ENCODE peak calls at places on chromosome X, in six cellular contexts. J is trophoblast cell, Z is breast epithelium, L is Karpas-422, H is left ventricle myocardium inferior, K is AG04450. U is an unnamed sample. For H3K9me3, the result is how much of the 10 kb centered on the place peaks cover.

GRCh38 chrX:18883234-18883960 is 100.5 kb downstream of the PHKA2 start:
- DNase-seq in J (peak), Z (no peak), L (no peak), H (peak), K (no peak), U (no peak)

GRCh38 chrX:20228245-20228644 is 38.5 kb downstream of the RPS6KA3 start:
- DNase-seq in J (no peak), Z (no peak), L (no peak), H (no peak), K (no peak), U (no peak)

GRCh38 chrX:8783100-8784098 is 17.8 kb downstream of the FAM9A start:
- DNase-seq in J (no peak), Z (no peak), L (peak), H (no peak), K (no peak), U (peak)

GRCh38 chrX:40651620-40652223 is 4.4 kb upstream of the CXorf38 start:
- DNase-seq in J (peak), Z (no peak), L (peak), H (peak), K (no peak), U (peak)

GRCh38 chrX:68186552-68187262 is 246.6 kb downstream of the OPHN1 start:
- DNase-seq in J (peak), Z (no peak), L (no peak), H (no peak), K (no peak), U (no peak)

GRCh38 chrX:106404512-106404911 is 207.3 kb upstream of the RADX start:
- DNase-seq in J (peak), Z (no peak), L (no peak), H (no peak), K (no peak), U (no peak)

GRCh38 chrX:139106111-139106510 is 394.6 kb upstream of the FGF13 start:
- DNase-seq in J (no peak), Z (no peak), L (no peak), H (no peak), K (no peak), U (peak)

GRCh38 chrX:41142130-41142529 is 56.9 kb downstream of the USP9X start:
- DNase-seq in J (no peak), Z (no peak), L (no peak), H (no peak), K (no peak), U (no peak)

GRCh38 chrX:105502336-105502735 is 281.8 kb upstream of the TEX13A start:
- DNase-seq in J (no peak), Z (no peak), L (no peak), H (no peak), K (no peak), U (no peak)

GRCh38 chrX:149476513-149476912 is 28.6 kb downstream of the IDS start:
- DNase-seq in J (no peak), Z (no peak), L (peak), H (no peak), K (no peak), U (no peak)

GRCh38 chrX:65667503-65668355 is at the start of gene MSN:
- DNase-seq in J (no peak), Z (peak), L (peak), H (peak), K (no peak), U (peak)

GRCh38 chrX:16897445-16897844 is 27.3 kb upstream of the RBBP7 start:
- DNase-seq in J (no peak), Z (no peak), L (no peak), H (no peak), K (no peak), U (no peak)

GRCh38 chrX:81957900-81958545 is 756.1 kb downstream of the SH3BGRL start:
- DNase-seq in J (no peak), Z (no peak), L (peak), H (no peak), K (no peak), U (peak)

GRCh38 chrX:147917700-147918694 is 6.3 kb downstream of the FMR1 start:
- DNase-seq in J (no peak), Z (no peak), L (peak), H (no peak), K (no peak), U (peak)

GRCh38 chrX:93177930-93178329 is 495.4 kb downstream of the NAP1L3 start:
- DNase-seq in J (no peak), Z (no peak), L (no peak), H (no peak), K (no peak), U (no peak)

GRCh38 chrX:19673334-19674040 is 158.2 kb upstream of the MAP3K15 start:
- DNase-seq in J (peak), Z (no peak), L (no peak), H (peak), K (peak), U (peak)

GRCh38 chrX:72169008-72169728 is 12.4 kb upstream of the PIN4 start:
- DNase-seq in J (no peak), Z (no peak), L (peak), H (no peak), K (no peak), U (no peak)

GRCh38 chrX:104113237-104113965 is 1.1 kb downstream of the ZCCHC18 start:
- DNase-seq in J (no peak), Z (peak), L (peak), H (no peak), K (no peak), U (peak)

GRCh38 chrX:109886122-109886761 is 116.7 kb upstream of the TMEM164 start:
- DNase-seq in J (peak), Z (no peak), L (peak), H (peak), K (no peak), U (peak)

GRCh38 chrX:140151316-140151715 is 186.0 kb upstream of the CXorf66 start:
- DNase-seq in J (no peak), Z (no peak), L (no peak), H (no peak), K (no peak), U (no peak)

GRCh38 chrX:46737462-46737861 is 21.5 kb downstream of the SLC9A7 start:
- DNase-seq in J (no peak), Z (no peak), L (no peak), H (no peak), K (no peak), U (no peak)

GRCh38 chrX:110723844-110724243 is 71.8 kb downstream of the CHRDL1 start:
- DNase-seq in J (no peak), Z (no peak), L (no peak), H (no peak), K (no peak), U (no peak)

GRCh38 chrX:154486396-154487207 is at the start of gene UBL4A:
- DNase-seq in J (peak), Z (peak), L (peak), H (peak), K (no peak), U (peak)

GRCh38 chrX:23434356-23434884 is 99.8 kb downstream of the PTCHD1 start:
- DNase-seq in J (no peak), Z (peak), L (no peak), H (peak), K (no peak), U (no peak)

DNA sequence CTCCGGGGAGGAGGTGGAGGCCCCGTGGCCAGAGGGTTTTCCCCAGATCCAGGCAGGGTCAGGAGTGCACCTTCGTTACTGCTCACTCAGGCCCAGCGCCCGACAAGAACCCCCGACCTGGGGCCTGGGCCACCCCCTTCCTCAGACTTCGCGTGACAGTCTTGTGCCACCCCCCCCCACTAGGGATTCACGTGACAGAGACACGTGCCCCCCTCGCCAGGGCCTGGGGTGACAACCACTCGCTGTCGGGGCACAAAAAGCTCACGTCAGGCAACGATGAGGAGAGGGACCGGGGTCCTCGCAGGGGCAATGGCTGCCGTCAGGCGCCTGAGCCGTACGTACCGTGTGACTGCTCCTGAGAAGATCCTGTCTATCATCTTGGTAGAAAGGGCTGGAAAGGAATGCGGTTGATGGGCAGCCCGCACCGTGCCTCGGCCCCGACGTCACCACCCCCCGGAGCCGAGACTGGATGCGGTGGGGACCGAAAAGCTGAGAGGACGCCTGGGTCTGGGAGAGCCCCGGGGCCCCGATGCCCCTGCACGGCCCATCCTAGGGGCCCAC is 23.0 kb upstream of the GTPBP6 start:
- DNase-seq in J (no peak), Z (no peak), L (no peak), H (peak), K (no peak), U (no peak)
- H3K9me3 ChIP-seq in J (under half), Z (under half), L (under half), H (under half), K (half or more), U (under half)

DNA sequence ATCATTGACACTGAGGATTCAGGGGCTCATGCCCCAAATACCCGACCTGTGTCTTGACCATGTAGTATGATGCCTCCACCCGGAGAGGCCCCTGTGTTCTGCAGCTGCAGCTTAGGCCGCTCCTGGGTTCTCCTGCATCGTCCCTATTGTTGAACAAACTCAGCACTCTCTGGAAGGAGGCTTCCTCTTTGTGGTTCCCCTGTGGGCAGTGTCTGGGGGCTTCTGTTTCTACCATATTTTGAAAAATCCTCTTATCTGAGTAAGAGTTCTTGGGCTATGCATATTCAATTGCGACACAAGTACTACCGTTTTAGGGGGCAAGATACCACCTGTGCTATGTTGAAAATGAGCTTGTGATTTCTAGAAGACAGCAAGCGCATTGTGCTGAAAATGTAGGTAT is 276.6 kb downstream of the DHRSX start:
- DNase-seq in J (no peak), Z (no peak), L (no peak), H (no peak), K (no peak), U (no peak)
- H3K9me3 ChIP-seq in J (under half), Z (under half), L (under half), H (under half), K (under half), U (under half)

GRCh38 chrX:2840961-2841360 is 12.2 kb downstream of the GYG2 start:
- DNase-seq in J (no peak), Z (no peak), L (no peak), H (no peak), K (no peak), U (no peak)
- H3K9me3 ChIP-seq in J (under half), Z (under half), L (under half), H (under half), K (under half), U (under half)

GRCh38 chrX:102043380-102043779 is 82.1 kb upstream of the TCEAL2 start:
- DNase-seq in J (no peak), Z (no peak), L (no peak), H (no peak), K (no peak), U (no peak)

GRCh38 chrX:102042706-102043325 is 82.7 kb upstream of the TCEAL2 start:
- DNase-seq in J (peak), Z (no peak), L (no peak), H (no peak), K (no peak), U (no peak)

GRCh38 chrX:102044496-102044895 is 81.0 kb upstream of the TCEAL2 start:
- DNase-seq in J (no peak), Z (no peak), L (no peak), H (no peak), K (no peak), U (no peak)
- H3K9me3 ChIP-seq in J (under half), Z (under half), L (under half), H (under half), K (under half), U (under half)